ENCODE peak calls at places on chromosomes 1 and 21, in five cellular contexts. L is heart right ventricle, H is hepatocyte, J is gastrocnemius medialis, O is cardiac muscle cell. W is an unnamed sample.

GRCh38 chr1:117623141-117623540 is 17.3 kb downstream of the TENT5C start:
- DNase-seq in J (no peak), O (no peak), H (no peak), L (no peak), W (no peak)

GRCh38 chr1:234778215-234779159 is 168.5 kb upstream of the IRF2BP2 start:
- DNase-seq in L (no peak), J (no peak), H (peak; percentile 33), O (no peak), W (peak; percentile 64)

GRCh38 chr1:231923461-231924132 is 297.0 kb downstream of the DISC1 start:
- DNase-seq in L (no peak), J (no peak), O (no peak), H (no peak), W (no peak)

GRCh38 chr1:168939131-168939946 is 167.2 kb upstream of the ATP1B1 start:
- DNase-seq in H (peak; percentile 59), J (no peak), L (no peak), O (no peak), W (no peak)

GRCh38 chr1:49060766-49061165 is 284.1 kb upstream of the BEND5 start:
- DNase-seq in H (no peak), J (no peak), L (no peak), O (no peak), W (no peak)

GRCh38 chr1:117753652-117754051 is 147.8 kb downstream of the TENT5C start:
- DNase-seq in H (no peak), L (no peak), O (no peak), J (no peak), W (no peak)

GRCh38 chr1:45930258-45931150 is 127.1 kb downstream of the MAST2 start:
- DNase-seq in J (no peak), H (no peak), O (no peak), L (no peak), W (no peak)

GRCh38 chr1:174954686-174955669 is 44.8 kb upstream of the CACYBP start:
- DNase-seq in L (no peak), H (no peak), J (no peak), O (no peak), W (no peak)

GRCh38 chr1:48572632-48573258 is 100.7 kb upstream of the SPATA6 start:
- DNase-seq in L (peak; percentile 28), O (peak; percentile 84), J (no peak), H (peak; percentile 85), W (peak; percentile 51)

GRCh38 chr1:222618001-222618879 is at the start of gene MIA3:
- DNase-seq in O (peak; percentile 88), L (no peak), J (peak; percentile 72), H (peak; percentile 89), W (no peak)

GRCh38 chr1:170871868-170872267 is 63.5 kb upstream of the MROH9 start:
- DNase-seq in J (no peak), O (no peak), H (no peak), L (no peak), W (no peak)

GRCh38 chr1:219503549-219503948 is 109.4 kb downstream of the ZC3H11B start:
- DNase-seq in O (no peak), H (no peak), J (no peak), L (no peak), W (no peak)

GRCh38 chr1:20168547-20169491 is 17.1 kb upstream of the UBXN10 start:
- DNase-seq in H (no peak), O (no peak), L (no peak), J (no peak), W (no peak)

GRCh38 chr1:22654692-22655091 is 1.7 kb downstream of the C1QB start:
- DNase-seq in J (no peak), L (no peak), H (no peak), O (no peak), W (no peak)

GRCh38 chr1:22673486-22674409 is 20.7 kb downstream of the C1QB start:
- DNase-seq in H (peak; percentile 74), L (peak; percentile 45), O (peak; percentile 74), J (no peak), W (peak; percentile 59)

GRCh38 chr1:214234635-214235025 is 46.3 kb upstream of the SMYD2 start:
- DNase-seq in O (no peak), J (no peak), L (no peak), H (no peak), W (no peak)

GRCh38 chr1:214553142-214553710 is 1.8 kb upstream of the PTPN14 start:
- DNase-seq in J (no peak), O (no peak), H (no peak), L (no peak), W (no peak)

GRCh38 chr21:29196021-29196663 is 65.7 kb downstream of the MAP3K7CL start:
- DNase-seq in L (no peak), O (no peak), J (no peak), H (peak; percentile 70), W (peak; percentile 44)

DNA sequence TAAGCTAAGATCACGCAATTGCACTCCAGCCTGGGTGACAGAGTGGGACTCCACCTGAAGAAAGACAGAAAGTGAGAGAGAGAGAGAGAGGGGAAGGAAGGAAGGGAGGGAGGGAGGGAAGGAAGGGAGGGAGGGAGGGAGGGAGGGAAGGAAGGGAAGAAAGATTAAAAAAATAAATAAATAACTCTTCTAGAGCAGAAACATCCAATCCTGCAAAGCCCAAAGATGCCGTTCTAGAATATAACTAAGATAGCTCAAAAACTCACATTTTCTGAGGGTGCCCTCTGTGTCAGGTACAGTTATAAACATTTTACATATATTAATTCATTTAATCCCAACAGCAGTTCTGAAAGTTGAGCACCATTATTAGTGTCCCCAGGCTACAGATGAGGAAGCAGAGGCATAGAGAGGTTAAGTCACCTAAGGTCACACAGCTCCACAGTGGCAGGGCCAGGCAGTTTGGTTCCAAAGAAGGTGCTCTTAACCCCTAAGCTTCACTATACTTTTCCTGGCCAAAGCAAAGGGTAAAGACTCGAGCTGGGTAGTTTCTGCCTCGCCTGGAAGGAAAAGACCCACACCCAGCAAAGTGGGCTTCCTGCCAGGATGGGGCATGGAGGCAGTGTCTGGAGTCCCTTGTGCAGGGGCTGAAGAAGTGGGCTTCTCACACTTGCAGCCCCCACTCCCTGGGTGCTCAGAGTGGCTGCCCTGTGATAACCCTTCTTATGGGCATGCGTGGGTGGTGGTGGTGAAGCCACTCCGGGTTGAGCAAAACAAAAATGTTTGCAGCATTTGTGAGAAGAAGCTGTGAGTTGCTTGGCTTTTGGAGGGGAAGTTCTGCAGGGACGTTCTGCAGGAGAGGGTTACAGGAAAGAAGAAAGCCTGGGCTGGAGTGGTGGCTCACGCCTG is 7.9 kb upstream of the PIK3CD start:
- DNase-seq in L (no peak), O (no peak), H (no peak), J (no peak), W (no peak)
- H3K27ac ChIP-seq in L (no peak overlapping the region), O (no peak overlapping the region), H (no peak overlapping the region), J (no peak overlapping the region), W (no peak overlapping the region)

DNA sequence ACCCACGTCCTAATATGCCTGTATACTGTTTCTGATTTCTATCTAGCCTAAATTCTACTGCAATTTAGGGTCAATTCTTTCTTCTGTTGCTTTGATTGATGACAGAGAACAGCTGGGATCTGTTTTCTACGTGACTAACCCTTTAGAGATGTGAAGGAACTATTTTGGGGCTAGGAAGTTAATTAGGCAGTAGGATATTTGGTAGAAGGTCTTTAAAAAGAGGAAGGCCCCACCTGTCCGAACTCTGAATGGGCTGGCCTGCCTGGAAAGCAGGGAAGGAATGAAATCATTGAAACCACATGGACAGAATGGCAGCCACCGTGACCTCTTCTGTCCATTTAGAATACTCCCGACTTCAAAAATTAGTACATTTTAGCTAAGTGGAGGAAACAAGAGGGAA is 21.0 kb downstream of the EIF2D start:
- DNase-seq in L (no peak), J (no peak), O (no peak), H (no peak), W (peak; percentile 78)
- H3K36me3 ChIP-seq in L (peaks cover 56% of the 10 kb centered on the region), J (peaks cover 86% of the 10 kb centered on the region), O (peaks cover 53% of the 10 kb centered on the region), H (no peaks in the 10 kb centered on the region), W (peaks cover 37% of the 10 kb centered on the region)

DNA sequence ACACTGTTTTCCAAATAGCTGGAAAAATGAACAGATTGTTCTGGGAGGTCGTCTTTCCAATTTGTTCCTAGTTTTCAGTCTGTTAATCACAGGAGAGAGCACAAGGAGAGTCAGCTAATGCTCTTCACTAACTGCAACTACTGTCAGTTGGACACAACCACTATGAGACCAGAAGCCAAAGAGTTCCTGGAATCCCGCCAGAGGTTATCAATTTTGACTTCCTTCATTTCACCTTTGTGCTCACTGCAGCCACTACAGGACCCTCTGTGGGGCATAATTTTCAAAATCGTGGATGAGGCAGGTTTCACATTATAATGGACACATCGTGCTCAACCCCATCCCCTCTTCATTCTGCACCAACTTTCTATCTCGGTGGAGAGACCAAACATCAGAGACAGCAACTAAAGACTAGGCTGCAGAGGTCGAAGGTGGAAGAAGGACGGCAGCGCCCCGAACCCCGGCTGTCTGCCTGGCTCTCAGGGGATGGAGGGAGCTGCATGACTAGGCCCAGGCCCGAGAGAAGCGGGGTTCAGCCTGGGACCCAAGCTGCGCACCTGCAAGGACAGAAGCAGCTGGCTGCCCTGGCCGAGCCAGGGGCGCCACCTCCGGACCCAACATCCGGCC is 597 bp downstream of the KIAA0319L start:
- DNase-seq in J (no peak), L (no peak), O (no peak), H (no peak), W (no peak)
- H3K27ac ChIP-seq in J (peak overlapping the region; percentile 99), L (peak overlapping the region; percentile 100), O (peak overlapping the region; percentile 99), H (peak overlapping the region; percentile 97), W (peak overlapping the region; percentile 91)

GRCh38 chr21:44803651-44804050 is 2.0 kb upstream of the UBE2G2 start:
- DNase-seq in J (no peak), H (no peak), L (no peak), O (peak; percentile 64), W (no peak)
- H3K36me3 ChIP-seq in J (peaks cover 36% of the 10 kb centered on the region), H (no peaks in the 10 kb centered on the region), L (peaks cover 36% of the 10 kb centered on the region), O (peaks cover 15% of the 10 kb centered on the region), W (peaks cover 55% of the 10 kb centered on the region)

DNA sequence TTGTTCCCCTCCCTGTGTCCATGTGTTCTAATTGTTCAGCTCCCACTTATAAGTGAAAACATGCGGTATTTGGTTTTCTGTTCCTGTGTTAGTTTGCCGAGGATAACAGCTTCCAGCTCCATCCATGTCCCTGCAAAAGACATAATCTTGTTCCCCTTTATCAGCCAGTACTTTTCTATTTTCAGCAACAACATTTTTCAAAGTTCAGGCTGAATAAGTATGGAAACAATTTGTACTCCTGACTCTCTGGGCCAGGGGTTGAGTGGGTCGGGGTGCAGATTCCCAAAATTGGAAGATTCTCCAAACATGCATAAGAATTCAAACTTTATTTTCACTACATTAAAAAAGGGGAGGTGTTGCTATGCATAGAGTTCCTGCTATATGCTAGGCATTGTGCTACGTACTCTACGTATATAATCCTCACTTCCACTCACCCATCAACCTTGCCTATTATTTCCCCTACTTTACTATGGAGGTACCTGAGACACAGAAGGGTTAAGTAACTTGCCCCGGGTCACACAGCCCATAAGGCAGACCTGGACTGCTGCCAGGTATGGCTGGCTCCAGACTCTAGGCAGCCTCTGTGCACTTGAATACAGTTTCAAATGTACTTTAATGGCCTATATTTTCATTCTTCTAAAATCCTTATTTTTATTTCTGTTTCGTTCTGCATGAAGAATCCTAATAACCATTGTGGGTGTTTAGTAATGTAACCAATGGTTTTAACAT is 117.1 kb upstream of the C8B start:
- DNase-seq in J (no peak), O (no peak), H (no peak), L (peak; percentile 29), W (no peak)
- H3K27ac ChIP-seq in J (no peak overlapping the region), O (peak overlapping the region; percentile 38), H (no peak overlapping the region), L (peak overlapping the region; percentile 27), W (no peak overlapping the region)

DNA sequence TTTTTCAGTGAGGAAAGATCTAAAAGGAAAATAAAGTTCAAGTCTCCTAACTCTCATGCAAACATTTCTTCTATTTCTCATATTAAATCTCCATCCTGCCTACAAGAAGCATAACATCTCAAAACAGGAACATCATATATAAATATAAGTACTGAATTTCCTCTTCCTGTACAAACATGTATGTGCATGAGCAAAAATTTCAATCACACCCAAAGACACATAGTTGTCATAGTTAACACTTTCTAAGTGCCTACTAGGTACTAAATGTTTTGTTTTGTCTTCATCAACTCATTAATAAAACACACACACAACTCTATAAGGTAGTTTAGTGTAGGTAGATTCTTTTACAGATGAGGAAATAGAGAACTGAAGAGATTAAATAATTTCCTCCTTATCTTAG is 237.1 kb upstream of the ADGRL2 start:
- DNase-seq in H (no peak), L (no peak), J (no peak), O (no peak), W (no peak)
- H3K36me3 ChIP-seq in H (no peaks in the 10 kb centered on the region), L (no peaks in the 10 kb centered on the region), J (no peaks in the 10 kb centered on the region), O (no peaks in the 10 kb centered on the region), W (no peaks in the 10 kb centered on the region)